ENCODE peak calls at places on chromosomes 12 and 14, in ten cellular contexts. A is Peyer's patch, W is T follicular helper cell, E is ureter, Z is memory B cell, C is A549, H is COR-L47, Y is C1 segment of cervical spinal cord, M is SW 1271, J is bronchial epithelial cell. V is an unnamed sample.

GRCh38 chr12:58268080-58268479 is 326.7 kb downstream of the ATP23 start:
- DNase-seq in M (no peak), C (no peak), H (no peak), Y (no peak), A (no peak), E (no peak), J (peak; percentile 27), W (no peak), Z (no peak), V (no peak)

GRCh38 chr12:51865470-51865745 is 16.9 kb upstream of the FIGNL2 start:
- DNase-seq in Y (no peak), H (no peak), W (no peak), A (no peak), C (no peak), E (no peak), J (no peak), Z (no peak), M (no peak), V (no peak)

GRCh38 chr14:22598896-22599244 is 770 bp downstream of the ABHD4 start:
- DNase-seq in H (peak; percentile 5), Y (peak; percentile 37), A (no peak), J (peak; percentile 86), W (peak; percentile 15), Z (no peak), M (peak; percentile 67), C (peak; percentile 70), E (peak; percentile 76), V (peak; percentile 35)

GRCh38 chr12:4272976-4273650 is 449 bp upstream of the CCND2 start:
- DNase-seq in Z (no peak), Y (no peak), M (no peak), H (no peak), W (no peak), C (no peak), J (peak; percentile 13), E (no peak), A (no peak), V (no peak)

GRCh38 chr14:28766505-28767238 is at the start of gene FOXG1:
- DNase-seq in W (no peak), M (no peak), H (peak; percentile 97), Z (no peak), A (no peak), J (no peak), Y (no peak), C (peak; percentile 25), E (no peak), V (peak; percentile 97)

GRCh38 chr12:55955344-55955743 is 10.5 kb downstream of the PMEL start:
- DNase-seq in E (no peak), C (no peak), J (no peak), M (no peak), A (no peak), Y (no peak), Z (no peak), W (no peak), H (no peak), V (no peak)

GRCh38 chr12:2800046-2800570 is 5.3 kb downstream of the FKBP4 start:
- DNase-seq in Z (no peak), E (no peak), C (no peak), Y (no peak), J (peak; percentile 61), A (no peak), W (no peak), H (no peak), M (no peak), V (no peak)

GRCh38 chr12:50568338-50569155 is 63.8 kb downstream of the DIP2B start:
- DNase-seq in M (no peak), A (no peak), Y (no peak), Z (no peak), W (no peak), H (no peak), E (no peak), C (no peak), J (no peak), V (no peak)

GRCh38 chr14:105398726-105399440 is 545 bp downstream of the TEX22 start:
- DNase-seq in W (no peak), E (no peak), H (peak; percentile 84), M (no peak), C (peak; percentile 46), J (no peak), Z (no peak), Y (no peak), A (no peak), V (peak; percentile 61)

GRCh38 chr12:108371801-108372344 is 32.8 kb upstream of the CMKLR1 start:
- DNase-seq in E (no peak), Z (no peak), W (no peak), H (no peak), M (no peak), Y (no peak), J (no peak), C (no peak), A (no peak), V (no peak)

GRCh38 chr12:14213542-14213941 is 151.9 kb upstream of the ATF7IP start:
- DNase-seq in C (no peak), J (no peak), Z (no peak), W (no peak), A (no peak), H (no peak), E (no peak), M (no peak), Y (no peak), V (no peak)

GRCh38 chr12:44000309-44000952 is 164.6 kb downstream of the TMEM117 start:
- DNase-seq in M (peak; percentile 67), J (peak; percentile 78), C (peak; percentile 71), A (no peak), Y (no peak), H (peak; percentile 45), E (no peak), W (no peak), Z (no peak), V (no peak)

GRCh38 chr12:89551747-89552146 is 25.9 kb upstream of the POC1B start:
- DNase-seq in E (no peak), A (no peak), J (no peak), M (no peak), Z (no peak), W (no peak), C (no peak), Y (no peak), H (no peak), V (no peak)